ENCODE peak calls at places on chromosomes 1 and 21, in ten cellular contexts. K is stimulated activated CD8-positive, alpha-beta memory T cell treated with anti-CD3 and anti-CD28 coated beads, Interleukin-15, amount 100 ng/mL, for 24 hours; G is activated CD4-positive, alpha-beta T cell treated with anti-CD3 and anti-CD28 coated beads for 48 hours; C is HFF-Myc; B is NCI-H1694; H is upper lobe of right lung; E is AG09309; Z is choroid plexus epithelial cell; W is body of pancreas; I is Calu3. J is an unnamed sample.

GRCh38 chr1:58982259-58982998 is 198.6 kb upstream of the JUN start:
- DNase-seq in K (no peak), G (no peak), C (peak; percentile 51), B (no peak), H (no peak), E (no peak), Z (peak; percentile 77), W (peak; percentile 88), I (no peak), J (no peak)

GRCh38 chr1:170285027-170285426 is 139.3 kb downstream of the NTMT2 start:
- DNase-seq in K (no peak), G (no peak), C (no peak), B (no peak), H (no peak), E (no peak), Z (peak; percentile 7), W (no peak), I (no peak), J (no peak)

GRCh38 chr1:102178483-102178882 is 181.8 kb upstream of the OLFM3 start:
- DNase-seq in K (no peak), G (no peak), C (no peak), B (no peak), H (no peak), E (no peak), Z (no peak), W (no peak), I (no peak), J (no peak)

GRCh38 chr21:36718951-36719501 is 20.1 kb downstream of the SIM2 start:
- DNase-seq in K (no peak), G (no peak), C (no peak), B (no peak), H (peak; percentile 53), E (no peak), Z (no peak), W (no peak), I (peak; percentile 82), J (peak; percentile 58)

GRCh38 chr1:3067301-3067670 is 1.7 kb upstream of the PRDM16 start:
- DNase-seq in K (no peak), G (no peak), C (no peak), B (no peak), H (peak; percentile 63), E (no peak), Z (no peak), W (peak; percentile 38), I (no peak), J (peak; percentile 56)

GRCh38 chr1:53195913-53196484 is 625 bp upstream of the CPT2 start:
- DNase-seq in K (no peak), G (no peak), C (no peak), B (no peak), H (no peak), E (no peak), Z (no peak), W (no peak), I (no peak), J (peak; percentile 50)

GRCh38 chr1:92749024-92749634 is 35.8 kb downstream of the EVI5 start:
- DNase-seq in K (no peak), G (peak; percentile 34), C (peak; percentile 70), B (peak; percentile 60), H (no peak), E (no peak), Z (peak; percentile 86), W (peak; percentile 56), I (peak; percentile 50), J (no peak)

GRCh38 chr1:40532844-40533424 is 1.5 kb downstream of the ZNF684 start:
- DNase-seq in K (no peak), G (peak; percentile 52), C (no peak), B (peak; percentile 19), H (no peak), E (no peak), Z (peak; percentile 75), W (no peak), I (peak; percentile 48), J (no peak)

GRCh38 chr1:52574594-52574993 is 21.7 kb upstream of the TUT4 start:
- DNase-seq in K (no peak), G (no peak), C (peak; percentile 60), B (no peak), H (no peak), E (peak; percentile 94), Z (peak; percentile 96), W (no peak), I (no peak), J (no peak)

GRCh38 chr1:29651684-29652665 is 415.7 kb downstream of the PTPRU start:
- DNase-seq in K (no peak), G (no peak), C (no peak), B (no peak), H (peak; percentile 26), E (no peak), Z (no peak), W (no peak), I (no peak), J (peak; percentile 19)

GRCh38 chr1:225940385-225941151 is 452 bp downstream of the LEFTY2 start:
- DNase-seq in K (no peak), G (no peak), C (no peak), B (no peak), H (no peak), E (no peak), Z (no peak), W (no peak), I (no peak), J (no peak)

GRCh38 chr1:1293618-1294249 is 13.5 kb downstream of the SCNN1D start:
- DNase-seq in K (no peak), G (no peak), C (no peak), B (no peak), H (no peak), E (no peak), Z (no peak), W (peak; percentile 44), I (no peak), J (no peak)

GRCh38 chr1:91872560-91873081 is 13.3 kb downstream of the TGFBR3 start:
- DNase-seq in K (no peak), G (peak; percentile 57), C (no peak), B (no peak), H (no peak), E (no peak), Z (no peak), W (no peak), I (no peak), J (no peak)

J was measured in sciatic nerve.